ENCODE peak calls at places on chromosomes 16 and 17, in ten cellular contexts. V is fibroblast of lung, S is GM23338, F is IMR-90, Z is foreskin fibroblast, U is AG10803, H is kidney, E is astrocyte, K is tibial artery, X is A549. L is an unnamed sample.

GRCh38 chr17:4558311-4558972 is 1.9 kb downstream of the GGT6 start:
- DNase-seq in V (no peak), S (no peak), F (no peak), Z (no peak), U (no peak), H (peak), E (no peak), K (peak), X (no peak), L (no peak)

GRCh38 chr16:77394699-77395098 is 40.1 kb downstream of the ADAMTS18 start:
- DNase-seq in V (no peak), S (no peak), F (no peak), Z (no peak), U (no peak), H (no peak), E (no peak), K (no peak), X (no peak), L (no peak)

GRCh38 chr17:63939401-63939800 is 7.3 kb upstream of the CD79B start:
- DNase-seq in V (no peak), S (no peak), F (no peak), Z (no peak), U (no peak), H (peak), E (no peak), K (no peak), X (no peak), L (no peak)

GRCh38 chr17:82338858-82339633 is 5.5 kb upstream of the SECTM1 start:
- DNase-seq in V (peak), S (peak), F (peak), Z (peak), U (peak), H (peak), E (peak), K (no peak), X (peak), L (peak)

GRCh38 chr17:32502710-32503109 is 15.9 kb downstream of the CDK5R1 start:
- DNase-seq in V (peak), S (no peak), F (no peak), Z (no peak), U (no peak), H (no peak), E (no peak), K (no peak), X (no peak), L (no peak)

GRCh38 chr17:18968945-18969887 is 17.3 kb downstream of the SLC5A10 start:
- DNase-seq in V (no peak), S (no peak), F (no peak), Z (peak), U (no peak), H (no peak), E (no peak), K (no peak), X (peak), L (no peak)

GRCh38 chr17:63096426-63096825 is 130.4 kb downstream of the TANC2 start:
- DNase-seq in V (peak), S (no peak), F (peak), Z (peak), U (peak), H (no peak), E (peak), K (no peak), X (no peak), L (peak)

GRCh38 chr17:34996422-34997029 is 16.2 kb downstream of the LIG3 start:
- DNase-seq in V (no peak), S (no peak), F (no peak), Z (no peak), U (no peak), H (no peak), E (no peak), K (no peak), X (no peak), L (no peak)

GRCh38 chr16:49600976-49601375 is 227.4 kb downstream of the C16orf78 start:
- DNase-seq in V (no peak), S (no peak), F (no peak), Z (no peak), U (no peak), H (no peak), E (no peak), K (peak), X (no peak), L (no peak)

GRCh38 chr17:17232303-17232621 is 4.7 kb downstream of the FLCN start:
- DNase-seq in V (no peak), S (no peak), F (no peak), Z (no peak), U (no peak), H (peak), E (no peak), K (peak), X (no peak), L (no peak)

DNA sequence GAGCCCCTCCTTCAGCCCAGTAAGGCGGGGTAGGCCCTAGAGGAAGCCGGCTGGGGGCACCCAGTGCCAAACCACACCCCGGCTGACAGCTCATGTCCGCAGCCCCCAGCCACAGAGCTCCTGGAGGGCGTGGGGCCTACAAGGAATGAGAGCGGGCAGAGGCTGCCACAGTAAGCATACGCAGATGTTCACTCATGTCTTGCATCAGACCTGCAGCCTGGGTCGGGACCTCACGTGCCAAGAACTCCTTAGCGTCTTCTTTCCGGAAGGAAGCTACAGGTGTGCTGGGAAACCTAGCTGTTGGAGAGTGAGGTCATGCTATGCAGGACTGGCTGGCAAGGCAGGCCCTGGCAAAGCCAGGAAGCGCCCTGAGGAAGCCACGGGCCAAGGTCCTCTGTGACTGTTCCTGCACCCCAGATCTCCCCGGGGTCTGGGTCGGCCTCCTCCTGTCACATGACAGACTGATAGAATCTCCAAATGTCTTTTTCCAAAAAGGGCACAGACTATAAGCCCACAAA is 1.6 kb downstream of the ZNF598 start:
- DNase-seq in V (peak), S (no peak), F (peak), Z (peak), U (peak), H (peak), E (peak), K (no peak), X (no peak), L (peak)
- H3K4me3 ChIP-seq in V (peak), S (peak), F (peak), Z (peak), U (peak), H (peak), E (peak), K (peak), X (peak), L (peak)

DNA sequence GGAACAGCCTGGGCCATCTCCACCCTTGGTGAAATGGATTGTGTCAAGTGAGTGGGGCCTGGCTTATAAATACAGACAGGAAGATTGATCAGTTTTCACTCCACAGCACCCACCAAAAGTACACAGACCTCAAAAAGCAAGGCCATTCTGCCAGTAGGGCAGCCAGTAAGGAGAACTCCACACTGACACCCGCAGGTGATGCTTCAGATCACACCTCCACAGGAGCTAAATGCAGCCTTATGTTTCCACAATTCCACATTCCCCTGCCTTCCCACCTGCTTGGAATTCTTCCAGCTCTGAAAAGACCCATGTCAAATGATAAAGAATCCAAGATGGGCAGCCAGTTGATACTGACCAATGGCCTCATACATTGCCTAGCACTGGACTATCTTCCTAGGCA is 191.1 kb downstream of the ZFHX3 start:
- DNase-seq in V (no peak), S (peak), F (no peak), Z (peak), U (no peak), H (no peak), E (no peak), K (peak), X (peak), L (peak)
- TF ChIP-seq CTCF in V (peak), S (peak), F (peak), Z (peak), U (peak), H (no peak), E (peak), K (no peak), X (peak), L (peak)

DNA sequence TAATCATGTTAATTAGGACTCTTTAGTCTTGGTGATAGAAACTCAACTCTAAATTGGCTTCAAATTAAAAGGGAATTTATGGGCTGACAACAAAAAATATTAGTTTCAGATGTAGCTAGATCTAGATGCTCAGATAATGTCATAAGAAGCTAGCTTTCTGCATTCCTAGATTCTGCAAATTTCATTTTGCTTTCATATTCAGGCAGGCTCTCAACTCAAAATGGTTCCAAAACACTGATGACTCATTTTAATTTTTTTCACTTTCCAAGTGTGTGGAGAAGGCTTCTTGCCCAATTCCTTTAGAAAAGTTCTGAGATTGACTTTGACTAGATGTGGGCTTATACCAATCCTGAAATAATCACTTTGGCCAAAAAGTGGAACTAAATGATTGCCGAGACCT is 236.7 kb upstream of the GOT2 start:
- DNase-seq in V (peak), S (no peak), F (no peak), Z (peak), U (peak), H (no peak), E (no peak), K (no peak), X (no peak), L (peak)
- H3K4me3 ChIP-seq in V (no peak), S (no peak), F (no peak), Z (no peak), U (peak), H (no peak), E (no peak), K (no peak), X (no peak), L (no peak)

DNA sequence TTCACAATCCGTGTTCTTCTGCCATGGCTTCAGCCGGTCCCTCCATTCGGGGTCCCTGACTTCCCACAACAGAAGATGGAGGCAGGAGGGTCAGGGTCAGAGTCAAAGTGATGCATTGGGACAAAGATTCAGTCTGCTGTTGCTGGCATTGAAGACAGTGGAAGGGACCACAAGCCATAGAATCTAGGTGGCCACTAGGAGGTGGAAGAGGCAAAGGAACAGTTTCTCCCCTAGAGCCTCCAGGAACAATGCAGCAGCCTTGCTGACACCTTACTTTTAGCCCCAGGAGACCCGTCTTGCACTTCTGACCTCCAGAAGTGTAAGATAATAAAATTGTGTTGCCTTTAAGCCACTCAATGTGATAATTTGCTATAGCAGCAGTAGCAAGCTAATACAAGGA is 55.9 kb downstream of the MFSD11 start:
- DNase-seq in V (no peak), S (peak), F (peak), Z (peak), U (peak), H (no peak), E (peak), K (no peak), X (peak), L (peak)
- TF ChIP-seq CTCF in V (peak), S (peak), F (peak), Z (peak), U (peak), H (no peak), E (peak), K (no peak), X (peak), L (peak)

GRCh38 chr17:8150194-8151119 is 1.7 kb downstream of the PER1 start:
- DNase-seq in V (no peak), S (peak), F (no peak), Z (no peak), U (no peak), H (peak), E (no peak), K (peak), X (no peak), L (no peak)
- H3K4me3 ChIP-seq in V (peak), S (peak), F (peak), Z (peak), U (peak), H (peak), E (peak), K (peak), X (no peak), L (peak)

GRCh38 chr17:57955183-57955952 is at the start of gene CUEDC1:
- DNase-seq in V (peak), S (peak), F (peak), Z (peak), U (peak), H (peak), E (no peak), K (peak), X (peak), L (peak)
- TF ChIP-seq CTCF in V (peak), S (peak), F (peak), Z (peak), U (peak), H (peak), E (no peak), K (peak), X (peak), L (no peak)

DNA sequence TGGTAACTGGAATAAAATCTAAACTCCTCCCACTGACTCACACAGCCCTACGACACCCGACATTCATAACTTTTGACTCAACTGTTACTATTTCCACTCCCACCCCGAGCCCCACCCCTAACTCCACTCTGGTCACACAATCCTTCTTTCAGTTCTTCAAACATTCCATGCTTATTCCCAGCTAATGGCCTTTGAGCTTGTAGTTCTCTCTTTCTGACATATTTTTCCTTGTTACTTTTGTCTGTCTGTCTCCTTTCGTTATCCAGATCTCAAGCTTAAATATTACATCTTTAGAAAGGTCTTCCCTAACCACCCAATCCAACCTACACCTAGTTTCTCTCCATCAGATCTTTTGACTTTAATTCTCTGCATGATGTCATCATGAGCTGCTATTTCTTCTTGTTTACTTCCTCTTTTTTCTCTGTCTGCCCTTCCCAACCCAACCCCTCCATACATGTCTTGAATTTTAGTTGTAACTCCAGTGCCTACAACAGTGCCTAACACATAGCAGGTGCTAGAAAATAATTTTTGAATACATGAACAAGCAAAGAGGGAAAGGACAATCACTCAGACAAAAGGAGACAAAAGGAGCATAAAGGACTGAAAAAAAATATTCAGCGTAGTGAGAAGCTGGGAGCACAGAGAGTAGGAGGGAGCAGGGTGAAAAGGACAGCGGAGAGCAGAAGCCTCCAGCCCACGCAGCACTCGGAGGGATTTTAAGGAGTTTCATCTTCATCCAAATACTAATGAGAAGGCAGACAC is 65.2 kb upstream of the SMIM36 start:
- DNase-seq in V (peak), S (no peak), F (peak), Z (peak), U (peak), H (no peak), E (peak), K (no peak), X (peak), L (peak)
- H3K4me3 ChIP-seq in V (peak), S (no peak), F (no peak), Z (peak), U (peak), H (peak), E (no peak), K (peak), X (no peak), L (no peak)

GRCh38 chr17:61409301-61410099 is 9.9 kb downstream of the TBX2 start:
- DNase-seq in V (peak), S (peak), F (peak), Z (peak), U (peak), H (peak), E (peak), K (peak), X (peak), L (peak)
- TF ChIP-seq CTCF in V (peak), S (peak), F (peak), Z (peak), U (peak), H (peak), E (peak), K (peak), X (peak), L (peak)

DNA sequence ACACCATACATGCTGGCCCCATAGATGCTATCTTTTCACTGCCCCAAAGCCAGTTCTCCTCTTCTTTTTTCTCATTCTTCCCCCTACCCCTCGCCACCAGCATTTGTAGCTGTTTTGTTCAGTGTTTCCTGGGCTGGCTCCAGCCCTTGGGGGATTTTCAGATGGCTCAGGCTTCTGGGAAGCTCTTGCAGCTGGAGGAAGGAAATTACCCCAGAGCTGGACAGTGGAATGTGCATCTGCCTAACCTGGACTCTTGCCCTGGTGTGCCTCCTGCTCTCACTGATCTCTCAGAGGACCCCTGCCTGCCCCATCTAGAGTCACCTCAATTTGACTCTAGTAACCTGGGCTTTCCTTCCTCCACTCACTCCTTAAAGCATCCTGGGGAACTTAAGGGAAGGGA is 82.8 kb downstream of the MYH13 start:
- DNase-seq in V (no peak), S (no peak), F (no peak), Z (no peak), U (peak), H (no peak), E (no peak), K (no peak), X (no peak), L (peak)
- H3K4me3 ChIP-seq in V (no peak), S (no peak), F (no peak), Z (no peak), U (no peak), H (no peak), E (no peak), K (no peak), X (no peak), L (no peak)